ENCODE peak calls at places on chromosomes 16 and 17, in nine cellular contexts. A is fibroblast of pulmonary artery, F is cardiac muscle cell, D is GM23338, M is ovary, O is mucosa of descending colon, U is colonic mucosa, N is left ventricle myocardium inferior, L is uterus. K is an unnamed sample.

GRCh38 chr16:11633113-11633512 is 35.1 kb upstream of the SNN start:
- DNase-seq in O (no peak), U (no peak), N (no peak), A (no peak), D (no peak), F (no peak), L (no peak), M (no peak), K (no peak)

GRCh38 chr17:77228224-77229215 is 87.8 kb downstream of the SEC14L1 start:
- DNase-seq in O (no peak), N (no peak), L (no peak), D (no peak), F (peak), M (no peak), A (no peak), U (no peak), K (no peak)

GRCh38 chr17:52930145-52930544 is 771.6 kb upstream of the CA10 start:
- DNase-seq in L (no peak), A (no peak), U (no peak), D (no peak), M (no peak), O (no peak), N (no peak), F (no peak), K (no peak)

GRCh38 chr17:37743875-37744632 is 805 bp downstream of the HNF1B start:
- DNase-seq in D (peak), U (peak), A (no peak), N (no peak), L (no peak), O (peak), F (peak), M (no peak), K (no peak)

GRCh38 chr16:1715220-1715619 is 9.2 kb downstream of the MAPK8IP3 start:
- DNase-seq in N (no peak), M (no peak), O (no peak), F (no peak), A (no peak), L (no peak), U (no peak), D (no peak), K (no peak)

GRCh38 chr17:15462962-15463361 is 4.5 kb downstream of the CDRT4 start:
- DNase-seq in O (no peak), N (no peak), U (no peak), M (peak), F (no peak), A (no peak), D (no peak), L (no peak), K (no peak)

GRCh38 chr17:6365187-6365943 is 69.6 kb downstream of the AIPL1 start:
- DNase-seq in D (no peak), U (peak), M (no peak), A (peak), O (peak), N (no peak), L (no peak), F (no peak), K (peak)

GRCh38 chr17:80872999-80873951 is 118.4 kb upstream of the CHMP6 start:
- DNase-seq in A (no peak), D (peak), F (no peak), M (peak), O (no peak), L (no peak), U (no peak), N (peak), K (no peak)

GRCh38 chr16:53045554-53046250 is 7.0 kb downstream of the CHD9NB start:
- DNase-seq in A (no peak), O (peak), U (peak), L (no peak), N (no peak), D (no peak), F (no peak), M (no peak), K (no peak)

GRCh38 chr17:57135748-57136342 is 50.8 kb downstream of the AKAP1 start:
- DNase-seq in F (no peak), D (no peak), M (no peak), O (no peak), U (no peak), N (no peak), A (no peak), L (no peak), K (no peak)

GRCh38 chr16:678858-679807 is 1.1 kb upstream of the STUB1 start:
- DNase-seq in O (peak), F (peak), M (peak), N (peak), D (peak), U (peak), L (peak), A (peak), K (no peak)

GRCh38 chr16:2720719-2721633 is 952 bp upstream of the PRSS27 start:
- DNase-seq in F (peak), U (peak), L (peak), D (peak), A (peak), N (peak), O (peak), M (peak), K (peak)

GRCh38 chr17:81576621-81577277 is 24.6 kb upstream of the FAAP100 start:
- DNase-seq in O (no peak), M (no peak), U (no peak), D (no peak), N (no peak), F (no peak), A (peak), L (no peak), K (peak)

GRCh38 chr17:67685351-67685750 is 32.4 kb upstream of the NOL11 start:
- DNase-seq in U (no peak), O (no peak), A (no peak), M (no peak), N (no peak), D (no peak), F (no peak), L (no peak), K (no peak)

GRCh38 chr17:67687541-67687940 is 30.2 kb upstream of the NOL11 start:
- DNase-seq in M (no peak), U (no peak), A (no peak), L (no peak), F (no peak), N (no peak), O (no peak), D (no peak), K (no peak)

GRCh38 chr17:67693811-67694210 is 23.9 kb upstream of the NOL11 start:
- DNase-seq in D (no peak), M (no peak), U (no peak), A (no peak), L (no peak), O (no peak), F (no peak), N (no peak), K (no peak)

GRCh38 chr17:67686246-67686645 is 31.5 kb upstream of the NOL11 start:
- DNase-seq in L (no peak), A (no peak), U (no peak), F (no peak), D (no peak), N (no peak), O (no peak), M (no peak), K (no peak)

GRCh38 chr17:67689534-67690177 is 28.1 kb upstream of the NOL11 start:
- DNase-seq in U (peak), A (peak), M (no peak), D (peak), N (no peak), O (peak), L (peak), F (peak), K (peak)
- TF ChIP-seq CTCF in U (peak), A (peak), M (peak), D (peak), N (peak), O (peak), L (peak), F (peak), K (peak)

DNA sequence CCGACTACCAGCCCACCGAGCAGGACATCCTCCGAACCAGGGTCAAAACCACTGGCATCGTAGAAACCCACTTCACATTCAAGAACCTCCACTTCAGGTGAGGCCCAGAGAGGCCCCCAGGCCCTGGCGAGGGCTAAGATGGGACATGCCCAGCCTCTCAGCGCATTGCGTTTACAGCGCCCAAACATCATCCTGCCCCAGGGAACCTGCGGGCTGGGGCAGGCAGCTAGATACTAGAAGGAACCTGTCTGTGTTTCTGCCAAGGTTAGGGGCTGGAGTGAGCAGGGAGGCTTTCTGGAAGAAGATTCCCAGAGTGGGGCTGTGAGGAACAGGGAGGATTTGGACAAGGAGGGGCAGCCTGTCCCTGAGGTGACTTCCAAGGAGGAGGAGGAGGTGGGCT is 90.6 kb downstream of the AMFR start:
- DNase-seq in D (no peak), L (no peak), A (no peak), F (no peak), O (no peak), N (no peak), U (no peak), M (no peak), K (no peak)
- TF ChIP-seq CTCF in D (no peak), L (no peak), A (no peak), F (no peak), O (no peak), N (no peak), U (no peak), M (no peak), K (no peak)

GRCh38 chr17:40173778-40174135 is 3.5 kb upstream of the RAPGEFL1 start:
- DNase-seq in M (no peak), F (no peak), A (no peak), O (no peak), L (no peak), U (no peak), D (no peak), N (no peak), K (no peak)

GRCh38 chr17:40173091-40173777 is 4.0 kb upstream of the RAPGEFL1 start:
- DNase-seq in N (no peak), A (no peak), O (no peak), D (no peak), U (no peak), F (no peak), L (no peak), M (no peak), K (no peak)

GRCh38 chr17:40167685-40168261 is 9.5 kb upstream of the RAPGEFL1 start:
- DNase-seq in F (no peak), N (no peak), M (no peak), A (no peak), O (no peak), D (no peak), L (no peak), U (no peak), K (no peak)

DNA sequence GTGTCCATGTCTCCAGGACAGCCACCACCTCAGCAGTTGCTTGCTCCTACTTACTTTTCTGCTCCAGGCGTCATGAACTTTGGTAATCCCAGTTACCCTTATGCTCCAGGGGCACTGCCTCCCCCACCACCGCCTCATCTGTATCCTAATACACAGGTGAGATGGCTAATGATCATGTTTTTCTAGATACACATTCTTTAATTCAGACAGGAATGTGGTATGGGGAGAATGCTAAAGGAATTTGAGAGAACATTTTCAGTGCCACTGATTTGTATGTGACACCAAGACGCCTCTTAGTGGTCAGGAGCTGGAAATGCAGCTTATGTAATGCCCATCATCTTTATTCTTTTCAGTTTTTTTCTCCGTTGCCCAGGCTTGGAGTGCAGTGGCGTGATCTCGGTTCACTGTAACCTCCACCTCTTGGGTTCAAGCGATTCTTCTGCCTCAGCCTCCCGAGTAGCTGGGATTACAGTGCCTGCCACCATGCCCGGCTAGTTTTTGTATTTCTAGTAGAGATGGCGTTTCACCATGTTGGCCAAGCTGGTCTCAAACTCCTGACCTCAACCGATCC is 8.9 kb upstream of the RAPGEFL1 start:
- DNase-seq in U (peak), L (no peak), A (peak), D (peak), F (peak), M (no peak), O (peak), N (no peak), K (peak)
- TF ChIP-seq CTCF in U (peak), L (peak), A (peak), D (peak), F (peak), M (peak), O (peak), N (peak), K (peak)

GRCh38 chr16:67345401-67345800 is 18.8 kb downstream of the LRRC36 start:
- DNase-seq in A (no peak), D (no peak), M (no peak), L (no peak), F (no peak), N (no peak), O (peak), U (peak), K (no peak)

GRCh38 chr16:67346328-67346727 is 19.7 kb downstream of the LRRC36 start:
- DNase-seq in F (no peak), O (no peak), A (no peak), L (no peak), U (no peak), D (no peak), M (no peak), N (no peak), K (no peak)

DNA sequence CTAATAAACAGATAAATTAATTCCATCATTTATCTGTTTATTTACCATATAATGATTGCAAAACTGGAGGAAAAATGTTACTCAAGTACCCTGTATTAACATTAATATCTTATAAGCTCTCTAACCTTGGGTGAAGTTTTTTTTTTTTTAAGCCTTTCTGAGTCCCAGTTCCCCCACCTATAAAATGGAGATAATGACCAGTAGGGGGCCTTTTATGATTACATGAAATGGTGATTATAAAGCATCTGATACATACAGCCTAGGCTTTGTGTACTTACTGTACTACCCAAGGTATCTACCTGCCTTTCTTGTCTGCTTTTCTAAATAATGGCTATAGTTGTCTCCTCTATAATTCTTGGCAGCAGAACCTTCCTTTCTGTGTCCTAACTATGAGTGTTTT is 22.6 kb downstream of the LRRC36 start:
- DNase-seq in L (no peak), D (peak), M (no peak), O (no peak), F (no peak), N (no peak), U (no peak), A (peak), K (peak)
- TF ChIP-seq CTCF in L (peak), D (peak), M (no peak), O (no peak), F (peak), N (peak), U (no peak), A (peak), K (peak)

GRCh38 chr17:44149750-44150329 is 8.1 kb downstream of the HROB start:
- DNase-seq in U (no peak), A (no peak), D (no peak), F (no peak), O (no peak), N (no peak), M (no peak), L (no peak), K (no peak)

GRCh38 chr17:44155488-44155887 is 13.8 kb downstream of the HROB start:
- DNase-seq in D (no peak), U (no peak), A (no peak), F (no peak), O (no peak), N (no peak), L (no peak), M (no peak), K (no peak)

GRCh38 chr17:44147812-44148211 is 6.1 kb downstream of the HROB start:
- DNase-seq in L (no peak), D (no peak), F (peak), O (no peak), M (no peak), U (no peak), N (peak), A (no peak), K (no peak)

DNA sequence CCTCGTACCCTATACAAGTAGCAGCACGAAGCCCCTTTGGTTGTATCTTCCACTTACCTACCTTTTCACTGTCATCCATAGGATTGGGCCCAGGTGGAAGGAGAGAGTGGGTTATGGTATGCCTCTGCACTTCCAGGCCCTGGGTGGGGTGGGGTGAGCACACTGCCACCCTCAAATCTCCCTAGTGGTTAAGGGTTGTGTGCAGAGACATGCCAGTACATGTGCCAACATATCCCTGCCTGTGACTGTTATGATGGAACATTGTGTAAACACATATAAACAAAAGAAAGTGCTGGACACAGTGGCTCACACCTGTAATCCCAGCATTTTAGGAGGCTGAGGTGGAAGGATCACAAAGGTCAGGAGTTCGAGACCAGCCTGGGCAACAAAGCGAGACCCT is 11.1 kb downstream of the HROB start:
- DNase-seq in L (no peak), D (no peak), U (no peak), A (no peak), O (no peak), M (no peak), F (no peak), N (no peak), K (no peak)
- TF ChIP-seq CTCF in L (no peak), D (no peak), U (no peak), A (no peak), O (no peak), M (no peak), F (no peak), N (no peak), K (no peak)

GRCh38 chr16:87231295-87231694 is 85.9 kb downstream of the C16orf95 start:
- DNase-seq in U (no peak), F (no peak), O (no peak), M (no peak), D (no peak), N (no peak), A (no peak), L (no peak), K (no peak)

GRCh38 chr16:87234601-87235000 is 82.6 kb downstream of the C16orf95 start:
- DNase-seq in F (no peak), N (no peak), M (no peak), O (no peak), A (no peak), D (no peak), U (no peak), L (no peak), K (no peak)

GRCh38 chr16:87235810-87236515 is 81.2 kb downstream of the C16orf95 start:
- DNase-seq in A (no peak), F (no peak), N (no peak), D (peak), U (no peak), M (no peak), O (no peak), L (no peak), K (no peak)

GRCh38 chr16:87231911-87232310 is 85.3 kb downstream of the C16orf95 start:
- DNase-seq in D (no peak), M (no peak), N (no peak), F (no peak), L (no peak), A (no peak), U (no peak), O (no peak), K (no peak)

GRCh38 chr16:87233928-87234327 is 83.3 kb downstream of the C16orf95 start:
- DNase-seq in N (no peak), L (no peak), A (peak), O (no peak), M (no peak), F (no peak), D (peak), U (no peak), K (peak)
- TF ChIP-seq CTCF in N (no peak), L (no peak), A (peak), O (no peak), M (no peak), F (peak), D (peak), U (no peak), K (peak)

K was measured in astrocyte of the cerebellum.